ENCODE peak calls at places on chromosome 19, in eight cellular contexts. M is HEK293T, F is BE2C, P is mucosa of gallbladder, W is ecto neural progenitor cell, S is cardiac muscle cell, J is amygdala, X is lower leg skin. C is an unnamed sample.

GRCh38 chr19:10112037-10112751 is 701 bp downstream of the P2RY11 start:
- DNase-seq in M (no peak), F (no peak), P (no peak), W (no peak), S (no peak), J (no peak), X (no peak), C (no peak)

GRCh38 chr19:42313096-42313839 is at the start of gene TMEM145:
- DNase-seq in M (peak; percentile 81), F (peak; percentile 84), P (no peak), W (peak; percentile 76), S (peak; percentile 84), J (no peak), X (no peak), C (peak; percentile 52)

GRCh38 chr19:19214892-19215291 is 3.1 kb downstream of the NCAN start:
- DNase-seq in M (peak; percentile 74), F (no peak), P (peak; percentile 20), W (peak; percentile 91), S (peak; percentile 86), J (no peak), X (no peak), C (peak; percentile 56)

GRCh38 chr19:18281082-18282020 is at the start of gene JUND:
- DNase-seq in M (peak; percentile 98), F (peak; percentile 99), P (peak; percentile 99), W (peak; percentile 98), S (peak; percentile 98), J (peak; percentile 96), X (peak; percentile 96), C (peak; percentile 99)

GRCh38 chr19:36113895-36114762 is 546 bp downstream of the POLR2I start:
- DNase-seq in M (no peak), F (no peak), P (no peak), W (peak; percentile 51), S (peak; percentile 18), J (peak; percentile 62), X (peak; percentile 38), C (peak; percentile 29)

GRCh38 chr19:57947088-57947418 is 453 bp downstream of the ZNF256 start:
- DNase-seq in M (no peak), F (peak; percentile 14), P (no peak), W (no peak), S (peak; percentile 1), J (no peak), X (no peak), C (no peak)

GRCh38 chr19:9086761-9087160 is at the start of gene OR1M1:
- DNase-seq in M (no peak), F (no peak), P (no peak), W (no peak), S (no peak), J (no peak), X (no peak), C (no peak)

GRCh38 chr19:56838930-56839664 is 1.4 kb downstream of the PEG3 start:
- DNase-seq in M (no peak), F (peak; percentile 92), P (peak; percentile 96), W (no peak), S (no peak), J (peak; percentile 99), X (peak; percentile 92), C (peak; percentile 77)

GRCh38 chr19:3554254-3555083 is 2.9 kb downstream of the MFSD12 start:
- DNase-seq in M (no peak), F (no peak), P (no peak), W (no peak), S (no peak), J (no peak), X (no peak), C (no peak)

GRCh38 chr19:11420429-11420893 is 1.3 kb upstream of the RGL3 start:
- DNase-seq in M (no peak), F (no peak), P (no peak), W (peak; percentile 53), S (peak; percentile 30), J (no peak), X (no peak), C (peak; percentile 53)

GRCh38 chr19:4764290-4764660 is 27.3 kb upstream of the FEM1A start:
- DNase-seq in M (no peak), F (no peak), P (no peak), W (no peak), S (no peak), J (no peak), X (no peak), C (no peak)

GRCh38 chr19:8635422-8635821 is 5.0 kb downstream of the NFILZ start:
- DNase-seq in M (no peak), F (no peak), P (no peak), W (no peak), S (no peak), J (no peak), X (no peak), C (no peak)

GRCh38 chr19:3365093-3365446 is 1.3 kb upstream of the NFIC start:
- DNase-seq in M (no peak), F (no peak), P (no peak), W (no peak), S (no peak), J (no peak), X (no peak), C (no peak)

GRCh38 chr19:30332445-30333234 is 39.5 kb upstream of the ZNF536 start:
- DNase-seq in M (no peak), F (no peak), P (no peak), W (no peak), S (no peak), J (no peak), X (no peak), C (no peak)

GRCh38 chr19:10419646-10420443 is 493 bp upstream of the PDE4A start:
- DNase-seq in M (peak; percentile 75), F (peak; percentile 98), P (no peak), W (peak; percentile 96), S (peak; percentile 72), J (no peak), X (no peak), C (peak; percentile 56)

GRCh38 chr19:3387645-3388589 is 21.5 kb downstream of the NFIC start:
- DNase-seq in M (no peak), F (peak; percentile 80), P (peak; percentile 90), W (no peak), S (no peak), J (peak; percentile 88), X (peak; percentile 70), C (no peak)

GRCh38 chr19:33905937-33906577 is 109.4 kb downstream of the KCTD15 start:
- DNase-seq in M (no peak), F (no peak), P (peak; percentile 62), W (peak; percentile 80), S (peak; percentile 45), J (no peak), X (peak; percentile 75), C (no peak)

GRCh38 chr19:4908781-4909171 is 525 bp upstream of the UHRF1 start:
- DNase-seq in M (no peak), F (no peak), P (no peak), W (peak; percentile 55), S (no peak), J (no peak), X (no peak), C (no peak)

GRCh38 chr19:17473041-17473440 is 2.7 kb downstream of the SLC27A1 start:
- DNase-seq in M (no peak), F (no peak), P (peak; percentile 65), W (no peak), S (no peak), J (no peak), X (no peak), C (peak; percentile 79)

GRCh38 chr19:10736916-10737551 is 19.2 kb downstream of the DNM2 start:
- DNase-seq in M (no peak), F (no peak), P (no peak), W (no peak), S (no peak), J (no peak), X (no peak), C (no peak)

GRCh38 chr19:31666126-31666525 is 316.9 kb upstream of the TSHZ3 start:
- DNase-seq in M (no peak), F (no peak), P (no peak), W (no peak), S (no peak), J (no peak), X (no peak), C (no peak)